ENCODE peak calls at places on chromosomes 2 and 18, in six cellular contexts. One of them, this sample, is unnamed.
A peak's percentile ranks its signal among the peaks of the same experiment; 100 is the strongest.

GRCh38 chr2:234932591-234933168 is 19.1 kb upstream of the SH3BP4 start:
- DNase-seq in sigmoid colon: no peak
- DNase-seq in SJSA1: no peak
- DNase-seq in spleen: no peak
- DNase-seq in astrocyte of the cerebellum: no peak
- DNase-seq in tibial artery: no peak
- DNase-seq in this sample: no peak

GRCh38 chr2:189982087-189982486 is 80.4 kb downstream of the MSTN start:
- DNase-seq in sigmoid colon: no peak
- DNase-seq in SJSA1: no peak
- DNase-seq in spleen: no peak
- DNase-seq in astrocyte of the cerebellum: no peak
- DNase-seq in tibial artery: no peak
- DNase-seq in this sample: no peak

GRCh38 chr2:31138037-31138962 is at the start of gene GALNT14:
- DNase-seq in sigmoid colon: peak; percentile 70
- DNase-seq in SJSA1: peak; percentile 60
- DNase-seq in spleen: peak; percentile 94
- DNase-seq in astrocyte of the cerebellum: no peak
- DNase-seq in tibial artery: peak; percentile 68
- DNase-seq in this sample: no peak

GRCh38 chr2:102510791-102511575 is 38.0 kb downstream of the SLC9A4 start:
- DNase-seq in sigmoid colon: no peak
- DNase-seq in SJSA1: no peak
- DNase-seq in spleen: no peak
- DNase-seq in astrocyte of the cerebellum: no peak
- DNase-seq in tibial artery: no peak
- DNase-seq in this sample: no peak

GRCh38 chr2:135662088-135662487 is 79.6 kb upstream of the UBXN4 start:
- DNase-seq in sigmoid colon: no peak
- DNase-seq in SJSA1: no peak
- DNase-seq in spleen: no peak
- DNase-seq in astrocyte of the cerebellum: no peak
- DNase-seq in tibial artery: no peak
- DNase-seq in this sample: no peak

GRCh38 chr18:45689386-45689785 is 34.6 kb upstream of the SLC14A1 start:
- DNase-seq in sigmoid colon: no peak
- DNase-seq in SJSA1: no peak
- DNase-seq in spleen: no peak
- DNase-seq in astrocyte of the cerebellum: no peak
- DNase-seq in tibial artery: no peak
- DNase-seq in this sample: no peak

GRCh38 chr2:220572385-220572784 is 945.0 kb downstream of the SLC4A3 start:
- DNase-seq in sigmoid colon: no peak
- DNase-seq in SJSA1: no peak
- DNase-seq in spleen: no peak
- DNase-seq in astrocyte of the cerebellum: peak; percentile 27
- DNase-seq in tibial artery: no peak
- DNase-seq in this sample: no peak

GRCh38 chr18:61991201-61991600 is 98.4 kb upstream of the RNF152 start:
- DNase-seq in sigmoid colon: no peak
- DNase-seq in SJSA1: peak; percentile 82
- DNase-seq in spleen: no peak
- DNase-seq in astrocyte of the cerebellum: peak; percentile 50
- DNase-seq in tibial artery: no peak
- DNase-seq in this sample: no peak

GRCh38 chr2:214103199-214104001 is 307.5 kb upstream of the VWC2L start:
- DNase-seq in sigmoid colon: no peak
- DNase-seq in SJSA1: no peak
- DNase-seq in spleen: no peak
- DNase-seq in astrocyte of the cerebellum: no peak
- DNase-seq in tibial artery: no peak
- DNase-seq in this sample: no peak

GRCh38 chr2:164671664-164672396 is 50.5 kb upstream of the GRB14 start:
- DNase-seq in sigmoid colon: no peak
- DNase-seq in SJSA1: no peak
- DNase-seq in spleen: no peak
- DNase-seq in astrocyte of the cerebellum: no peak
- DNase-seq in tibial artery: no peak
- DNase-seq in this sample: no peak

GRCh38 chr2:8445580-8445979 is 236.3 kb upstream of the ID2 start:
- DNase-seq in sigmoid colon: peak; percentile 8
- DNase-seq in SJSA1: no peak
- DNase-seq in spleen: no peak
- DNase-seq in astrocyte of the cerebellum: no peak
- DNase-seq in tibial artery: no peak
- DNase-seq in this sample: no peak

GRCh38 chr2:183022711-183023110 is 15.5 kb downstream of the NCKAP1 start:
- DNase-seq in sigmoid colon: no peak
- DNase-seq in SJSA1: no peak
- DNase-seq in spleen: no peak
- DNase-seq in astrocyte of the cerebellum: no peak
- DNase-seq in tibial artery: no peak
- DNase-seq in this sample: no peak

GRCh38 chr2:210503622-210504300 is 27.2 kb upstream of the LANCL1 start:
- DNase-seq in sigmoid colon: no peak
- DNase-seq in SJSA1: no peak
- DNase-seq in spleen: no peak
- DNase-seq in astrocyte of the cerebellum: peak; percentile 3
- DNase-seq in tibial artery: no peak
- DNase-seq in this sample: no peak
- H3K4me3 ChIP-seq in sigmoid colon: no peak overlapping the region
- H3K4me3 ChIP-seq in SJSA1: no peak overlapping the region
- H3K4me3 ChIP-seq in spleen: no peak overlapping the region
- H3K4me3 ChIP-seq in astrocyte of the cerebellum: no peak overlapping the region
- H3K4me3 ChIP-seq in tibial artery: no peak overlapping the region
- H3K4me3 ChIP-seq in this sample: no peak overlapping the region

DNA sequence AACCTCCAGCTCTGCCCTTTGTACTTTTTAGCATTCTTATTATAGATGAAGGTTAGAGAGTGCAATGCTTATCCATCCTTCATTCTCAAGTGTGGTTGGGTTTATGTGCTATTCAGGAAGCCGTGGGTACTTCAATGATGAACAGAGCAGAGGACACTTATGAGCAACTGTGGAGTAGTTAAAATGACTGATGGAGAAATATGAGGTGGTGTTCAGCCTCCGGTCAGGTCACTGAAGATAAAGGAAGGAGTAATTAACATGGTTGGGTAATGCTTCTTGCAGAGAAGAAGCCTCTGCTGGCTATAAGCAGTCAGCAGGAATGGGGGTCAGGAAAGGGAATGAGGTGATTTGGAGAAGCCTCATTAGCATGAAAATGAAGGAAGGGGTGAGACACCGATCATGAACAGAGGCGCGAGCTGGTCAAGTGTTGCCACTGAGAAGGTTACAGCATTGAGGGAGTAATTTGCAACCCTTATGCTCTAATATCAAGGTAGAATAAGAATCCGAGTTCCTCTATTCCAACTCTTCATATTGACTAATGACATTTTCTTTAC is 174.7 kb downstream of the LPIN1 start:
- DNase-seq in sigmoid colon: no peak
- DNase-seq in SJSA1: no peak
- DNase-seq in spleen: no peak
- DNase-seq in astrocyte of the cerebellum: no peak
- DNase-seq in tibial artery: no peak
- DNase-seq in this sample: no peak
- H3K4me3 ChIP-seq in sigmoid colon: no peak overlapping the region
- H3K4me3 ChIP-seq in SJSA1: no peak overlapping the region
- H3K4me3 ChIP-seq in spleen: no peak overlapping the region
- H3K4me3 ChIP-seq in astrocyte of the cerebellum: no peak overlapping the region
- H3K4me3 ChIP-seq in tibial artery: no peak overlapping the region
- H3K4me3 ChIP-seq in this sample: no peak overlapping the region

GRCh38 chr2:68385907-68386287 is 20.8 kb downstream of the PLEK start:
- DNase-seq in sigmoid colon: no peak
- DNase-seq in SJSA1: no peak
- DNase-seq in spleen: no peak
- DNase-seq in astrocyte of the cerebellum: no peak
- DNase-seq in tibial artery: no peak
- DNase-seq in this sample: no peak
- H3K4me3 ChIP-seq in sigmoid colon: no peak overlapping the region
- H3K4me3 ChIP-seq in SJSA1: no peak overlapping the region
- H3K4me3 ChIP-seq in spleen: no peak overlapping the region
- H3K4me3 ChIP-seq in astrocyte of the cerebellum: no peak overlapping the region
- H3K4me3 ChIP-seq in tibial artery: no peak overlapping the region
- H3K4me3 ChIP-seq in this sample: no peak overlapping the region

DNA sequence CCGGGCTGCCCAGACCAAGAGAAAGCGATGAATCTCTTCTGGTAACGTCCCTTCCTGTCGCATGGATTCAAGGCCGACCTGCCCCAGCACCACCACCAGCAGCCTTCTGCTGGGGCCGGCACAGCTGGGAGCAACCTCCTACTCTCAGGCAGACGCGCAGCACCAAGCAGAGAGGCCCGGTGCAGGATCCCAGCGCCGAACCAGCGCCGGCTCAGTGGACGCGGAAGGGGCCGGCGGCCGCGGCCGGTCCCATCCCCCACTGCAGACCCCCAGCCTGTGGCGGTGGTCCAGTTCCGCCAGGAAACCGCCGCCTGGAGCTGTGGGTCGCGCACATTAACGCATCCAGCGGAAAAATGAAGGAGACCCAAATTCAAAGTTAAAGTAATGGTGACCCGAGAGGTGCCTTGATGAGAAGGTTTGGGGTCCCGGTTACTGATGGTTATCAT is 525 bp upstream of the MAL start:
- DNase-seq in sigmoid colon: no peak
- DNase-seq in SJSA1: no peak
- DNase-seq in spleen: no peak
- DNase-seq in astrocyte of the cerebellum: no peak
- DNase-seq in tibial artery: no peak
- DNase-seq in this sample: no peak
- H3K4me3 ChIP-seq in sigmoid colon: peak overlapping the region; percentile 27
- H3K4me3 ChIP-seq in SJSA1: no peak overlapping the region
- H3K4me3 ChIP-seq in spleen: peak overlapping the region; percentile 50
- H3K4me3 ChIP-seq in astrocyte of the cerebellum: no peak overlapping the region
- H3K4me3 ChIP-seq in tibial artery: no peak overlapping the region
- H3K4me3 ChIP-seq in this sample: peak overlapping the region; percentile 63

GRCh38 chr2:42495234-42495581 is 1.4 kb upstream of the KCNG3 start:
- DNase-seq in sigmoid colon: no peak
- DNase-seq in SJSA1: no peak
- DNase-seq in spleen: no peak
- DNase-seq in astrocyte of the cerebellum: no peak
- DNase-seq in tibial artery: no peak
- DNase-seq in this sample: no peak
- H3K4me3 ChIP-seq in sigmoid colon: no peak overlapping the region
- H3K4me3 ChIP-seq in SJSA1: peak overlapping the region; percentile 91
- H3K4me3 ChIP-seq in spleen: no peak overlapping the region
- H3K4me3 ChIP-seq in astrocyte of the cerebellum: no peak overlapping the region
- H3K4me3 ChIP-seq in tibial artery: no peak overlapping the region
- H3K4me3 ChIP-seq in this sample: no peak overlapping the region

GRCh38 chr2:152648336-152648735 is 68.9 kb downstream of the PRPF40A start:
- DNase-seq in sigmoid colon: no peak
- DNase-seq in SJSA1: no peak
- DNase-seq in spleen: no peak
- DNase-seq in astrocyte of the cerebellum: no peak
- DNase-seq in tibial artery: no peak
- DNase-seq in this sample: no peak
- H3K4me3 ChIP-seq in sigmoid colon: no peak overlapping the region
- H3K4me3 ChIP-seq in SJSA1: no peak overlapping the region
- H3K4me3 ChIP-seq in spleen: no peak overlapping the region
- H3K4me3 ChIP-seq in astrocyte of the cerebellum: no peak overlapping the region
- H3K4me3 ChIP-seq in tibial artery: no peak overlapping the region
- H3K4me3 ChIP-seq in this sample: no peak overlapping the region

GRCh38 chr2:56450772-56451171 is 267.0 kb downstream of the CCDC85A start:
- DNase-seq in sigmoid colon: no peak
- DNase-seq in SJSA1: no peak
- DNase-seq in spleen: no peak
- DNase-seq in astrocyte of the cerebellum: no peak
- DNase-seq in tibial artery: no peak
- DNase-seq in this sample: no peak
- H3K4me3 ChIP-seq in sigmoid colon: no peak overlapping the region
- H3K4me3 ChIP-seq in SJSA1: no peak overlapping the region
- H3K4me3 ChIP-seq in spleen: no peak overlapping the region
- H3K4me3 ChIP-seq in astrocyte of the cerebellum: no peak overlapping the region
- H3K4me3 ChIP-seq in tibial artery: no peak overlapping the region
- H3K4me3 ChIP-seq in this sample: no peak overlapping the region